ENCODE peak calls at places on chromosomes 5 and 9, in eight cellular contexts. Q is adrenal gland, W is neural progenitor cell, B is brain microvascular endothelial cell, I is A549, P is upper lobe of right lung, D is transverse colon, T is ovary. S is an unnamed sample.

GRCh38 chr9:96021616-96022444 is 146.3 kb downstream of the ERCC6L2 start:
- DNase-seq in Q (no peak), W (peak), B (no peak), I (no peak), P (peak), D (no peak), T (peak), S (no peak)

GRCh38 chr5:175457466-175457865 is 13.5 kb upstream of the DRD1 start:
- DNase-seq in Q (no peak), W (no peak), B (no peak), I (peak), P (no peak), D (no peak), T (no peak), S (peak)

GRCh38 chr9:27247756-27248155 is 49.2 kb downstream of the EQTN start:
- DNase-seq in Q (peak), W (peak), B (peak), I (peak), P (no peak), D (peak), T (no peak), S (peak)

GRCh38 chr5:123670981-123671557 is 159.1 kb downstream of the CSNK1G3 start:
- DNase-seq in Q (peak), W (peak), B (peak), I (peak), P (no peak), D (peak), T (peak), S (peak)

GRCh38 chr9:115399026-115399425 is 281.1 kb upstream of the TNC start:
- DNase-seq in Q (no peak), W (no peak), B (peak), I (no peak), P (no peak), D (no peak), T (no peak), S (no peak)

GRCh38 chr9:134515026-134515821 is 126.4 kb upstream of the COL5A1 start:
- DNase-seq in Q (no peak), W (no peak), B (no peak), I (no peak), P (peak), D (no peak), T (no peak), S (no peak)

GRCh38 chr9:130143279-130143893 is 28.8 kb upstream of the NCS1 start:
- DNase-seq in Q (no peak), W (no peak), B (no peak), I (no peak), P (no peak), D (no peak), T (no peak), S (no peak)

GRCh38 chr9:114769664-114770063 is 36.2 kb downstream of the TNFSF15 start:
- DNase-seq in Q (no peak), W (no peak), B (no peak), I (no peak), P (no peak), D (no peak), T (no peak), S (no peak)

GRCh38 chr5:181199881-181200282 is 5.1 kb downstream of the TRIM7 start:
- DNase-seq in Q (no peak), W (peak), B (no peak), I (no peak), P (no peak), D (no peak), T (no peak), S (no peak)

GRCh38 chr5:3535414-3536211 is 60.0 kb upstream of the IRX1 start:
- DNase-seq in Q (no peak), W (no peak), B (no peak), I (no peak), P (no peak), D (no peak), T (no peak), S (no peak)

GRCh38 chr5:173429489-173430150 is 101.4 kb upstream of the STC2 start:
- DNase-seq in Q (no peak), W (no peak), B (no peak), I (no peak), P (no peak), D (no peak), T (no peak), S (peak)

GRCh38 chr9:137534256-137535119 is 15.7 kb downstream of the PNPLA7 start:
- DNase-seq in Q (peak), W (peak), B (peak), I (peak), P (no peak), D (no peak), T (no peak), S (peak)

GRCh38 chr9:109600142-109600541 is 102.0 kb upstream of the PTPN3 start:
- DNase-seq in Q (no peak), W (no peak), B (peak), I (no peak), P (no peak), D (no peak), T (no peak), S (no peak)

GRCh38 chr9:16092142-16092541 is 539.3 kb downstream of the CCDC171 start:
- DNase-seq in Q (no peak), W (no peak), B (no peak), I (no peak), P (no peak), D (no peak), T (no peak), S (no peak)

GRCh38 chr5:158384535-158385421 is 525.8 kb upstream of the CLINT1 start:
- DNase-seq in Q (no peak), W (no peak), B (peak), I (peak), P (no peak), D (no peak), T (no peak), S (peak)

GRCh38 chr9:134340475-134341186 is 14.4 kb downstream of the RXRA start:
- DNase-seq in Q (peak), W (no peak), B (no peak), I (no peak), P (peak), D (no peak), T (no peak), S (no peak)

GRCh38 chr9:38619556-38620447 is 594 bp downstream of the ANKRD18A start:
- DNase-seq in Q (no peak), W (peak), B (no peak), I (peak), P (peak), D (peak), T (no peak), S (no peak)

GRCh38 chr5:160978944-160979343 is 126.9 kb upstream of the ATP10B start:
- DNase-seq in Q (no peak), W (no peak), B (no peak), I (no peak), P (no peak), D (no peak), T (no peak), S (no peak)

GRCh38 chr5:17976404-17976803 is 342.1 kb downstream of the TAF11L14 start:
- DNase-seq in Q (no peak), W (no peak), B (no peak), I (no peak), P (no peak), D (no peak), T (no peak), S (no peak)

GRCh38 chr9:36018129-36018528 is 18.6 kb upstream of the RECK start:
- DNase-seq in Q (no peak), W (no peak), B (no peak), I (no peak), P (no peak), D (no peak), T (no peak), S (no peak)

GRCh38 chr5:36724429-36725332 is 118.3 kb downstream of the SLC1A3 start:
- DNase-seq in Q (peak), W (no peak), B (no peak), I (peak), P (peak), D (peak), T (no peak), S (peak)

GRCh38 chr9:69898714-69899209 is 78.1 kb downstream of the CFAP95 start:
- DNase-seq in Q (no peak), W (no peak), B (peak), I (peak), P (no peak), D (no peak), T (no peak), S (peak)

GRCh38 chr9:36760667-36761066 is 188.0 kb downstream of the MELK start:
- DNase-seq in Q (no peak), W (no peak), B (no peak), I (no peak), P (no peak), D (no peak), T (no peak), S (no peak)

GRCh38 chr9:92759990-92760893 is 4.4 kb downstream of the BICD2 start:
- DNase-seq in Q (peak), W (no peak), B (no peak), I (no peak), P (peak), D (peak), T (no peak), S (no peak)

GRCh38 chr5:41427505-41427904 is 82.9 kb downstream of the PLCXD3 start:
- DNase-seq in Q (no peak), W (no peak), B (no peak), I (no peak), P (no peak), D (no peak), T (no peak), S (no peak)

GRCh38 chr9:19894975-19895374 is 106.1 kb upstream of the SLC24A2 start:
- DNase-seq in Q (no peak), W (no peak), B (peak), I (no peak), P (no peak), D (no peak), T (no peak), S (no peak)

GRCh38 chr5:17482784-17483183 is 15.2 kb upstream of the TAF11L2 start:
- DNase-seq in Q (no peak), W (no peak), B (no peak), I (no peak), P (no peak), D (no peak), T (no peak), S (no peak)

GRCh38 chr5:23318166-23318565 is 189.2 kb upstream of the PRDM9 start:
- DNase-seq in Q (no peak), W (no peak), B (no peak), I (no peak), P (no peak), D (no peak), T (no peak), S (no peak)

GRCh38 chr5:127885176-127885575 is 182.0 kb downstream of the CCDC192 start:
- DNase-seq in Q (no peak), W (no peak), B (no peak), I (peak), P (no peak), D (peak), T (no peak), S (no peak)

DNA sequence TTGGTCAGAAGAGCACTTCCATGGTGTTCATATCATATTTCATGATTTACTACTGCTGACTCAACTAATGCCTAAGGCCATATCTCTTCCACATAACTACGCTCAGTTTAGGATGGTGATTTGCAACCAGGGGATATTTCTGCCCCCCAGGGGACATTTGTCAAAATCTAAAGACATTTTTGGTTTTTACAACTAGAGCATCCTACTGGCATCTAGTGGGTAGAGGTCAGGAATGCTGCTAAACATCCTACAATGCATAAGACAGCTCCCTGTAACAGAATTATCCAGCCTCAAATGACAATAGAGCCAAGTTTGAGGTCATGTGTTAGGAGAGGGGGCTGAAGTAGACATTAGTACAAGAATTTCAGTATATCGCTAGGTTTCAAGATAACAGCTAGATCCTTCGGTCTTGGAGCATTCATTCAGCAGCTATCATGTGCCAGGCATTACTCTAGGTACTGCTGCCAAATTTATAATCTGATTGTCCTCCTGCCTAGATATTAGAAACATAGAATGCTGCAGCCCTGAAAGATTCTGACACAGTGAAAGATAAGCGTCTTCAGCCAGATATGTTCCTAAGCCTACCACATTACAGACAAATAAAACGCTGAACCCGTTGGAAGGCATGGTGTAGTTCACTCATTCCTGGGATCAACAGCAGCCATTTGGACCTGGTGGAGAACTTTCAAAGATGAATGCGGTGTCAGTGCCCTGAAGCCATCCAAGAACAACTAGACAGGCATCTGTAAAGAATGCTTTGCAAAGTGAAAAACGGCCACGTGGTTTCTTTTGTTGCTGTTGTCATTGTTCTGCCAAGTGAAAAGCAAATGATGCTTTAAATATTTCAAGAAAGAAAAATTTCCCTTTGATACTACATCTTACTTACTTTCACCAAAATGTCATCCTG is 55.5 kb upstream of the FST start:
- DNase-seq in Q (no peak), W (no peak), B (no peak), I (no peak), P (no peak), D (no peak), T (no peak), S (peak)
- TF ChIP-seq CTCF in Q (no peak), W (no peak), B (no peak), I (no peak), P (no peak), D (no peak), T (no peak), S (no peak)

GRCh38 chr9:14198049-14198448 is 115.9 kb downstream of the NFIB start:
- DNase-seq in Q (no peak), W (no peak), B (no peak), I (no peak), P (no peak), D (no peak), T (no peak), S (no peak)
- H3K27ac ChIP-seq in Q (no peak), W (no peak), B (no peak), I (no peak), P (no peak), D (peak), T (no peak), S (no peak)

GRCh38 chr5:88480766-88481499 is 212.3 kb upstream of the TMEM161B start:
- DNase-seq in Q (no peak), W (no peak), B (no peak), I (no peak), P (no peak), D (no peak), T (no peak), S (no peak)
- TF ChIP-seq CTCF in Q (no peak), W (no peak), B (no peak), I (no peak), P (no peak), D (no peak), T (no peak), S (no peak)

GRCh38 chr5:73615947-73616346 is 10.0 kb upstream of the ARHGEF28 start:
- DNase-seq in Q (no peak), W (no peak), B (no peak), I (no peak), P (no peak), D (no peak), T (no peak), S (no peak)
- H3K27ac ChIP-seq in Q (no peak), W (no peak), B (no peak), I (no peak), P (no peak), D (no peak), T (no peak), S (no peak)

DNA sequence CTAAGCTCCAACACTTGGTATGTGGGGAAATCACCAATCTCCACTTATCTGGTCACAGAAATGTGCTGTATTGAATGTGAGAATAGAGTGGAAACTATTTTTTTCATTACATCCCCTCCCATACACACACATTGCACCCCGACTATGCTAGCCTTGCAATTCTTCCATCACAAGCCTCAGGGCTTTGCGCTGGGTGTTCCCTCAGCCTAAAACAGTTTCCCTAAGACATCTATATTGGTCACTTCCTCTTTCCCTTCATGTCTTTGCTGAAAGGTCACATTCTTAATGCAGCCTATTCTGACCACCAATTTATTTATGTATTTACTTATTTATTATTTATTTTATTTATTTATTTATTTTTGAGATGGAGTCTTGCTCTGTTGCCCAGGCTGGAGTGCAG is 5.3 kb upstream of the TUT7 start:
- DNase-seq in Q (no peak), W (no peak), B (no peak), I (no peak), P (no peak), D (no peak), T (no peak), S (no peak)
- TF ChIP-seq CTCF in Q (no peak), W (no peak), B (no peak), I (no peak), P (no peak), D (no peak), T (no peak), S (no peak)

GRCh38 chr5:142245776-142246175 is 79.0 kb downstream of the SPRY4 start:
- DNase-seq in Q (no peak), W (peak), B (no peak), I (no peak), P (no peak), D (no peak), T (no peak), S (no peak)
- H3K27ac ChIP-seq in Q (no peak), W (peak), B (no peak), I (no peak), P (peak), D (no peak), T (no peak), S (peak)

GRCh38 chr5:27742805-27743204 is 704.4 kb upstream of the CDH9 start:
- DNase-seq in Q (no peak), W (no peak), B (no peak), I (no peak), P (no peak), D (no peak), T (no peak), S (no peak)
- TF ChIP-seq CTCF in Q (no peak), W (no peak), B (no peak), I (no peak), P (no peak), D (no peak), T (no peak), S (no peak)

GRCh38 chr9:97565262-97565661 is 63.8 kb downstream of the TMOD1 start:
- DNase-seq in Q (peak), W (no peak), B (no peak), I (no peak), P (peak), D (no peak), T (no peak), S (no peak)
- H3K27ac ChIP-seq in Q (peak), W (no peak), B (no peak), I (no peak), P (no peak), D (peak), T (no peak), S (no peak)

DNA sequence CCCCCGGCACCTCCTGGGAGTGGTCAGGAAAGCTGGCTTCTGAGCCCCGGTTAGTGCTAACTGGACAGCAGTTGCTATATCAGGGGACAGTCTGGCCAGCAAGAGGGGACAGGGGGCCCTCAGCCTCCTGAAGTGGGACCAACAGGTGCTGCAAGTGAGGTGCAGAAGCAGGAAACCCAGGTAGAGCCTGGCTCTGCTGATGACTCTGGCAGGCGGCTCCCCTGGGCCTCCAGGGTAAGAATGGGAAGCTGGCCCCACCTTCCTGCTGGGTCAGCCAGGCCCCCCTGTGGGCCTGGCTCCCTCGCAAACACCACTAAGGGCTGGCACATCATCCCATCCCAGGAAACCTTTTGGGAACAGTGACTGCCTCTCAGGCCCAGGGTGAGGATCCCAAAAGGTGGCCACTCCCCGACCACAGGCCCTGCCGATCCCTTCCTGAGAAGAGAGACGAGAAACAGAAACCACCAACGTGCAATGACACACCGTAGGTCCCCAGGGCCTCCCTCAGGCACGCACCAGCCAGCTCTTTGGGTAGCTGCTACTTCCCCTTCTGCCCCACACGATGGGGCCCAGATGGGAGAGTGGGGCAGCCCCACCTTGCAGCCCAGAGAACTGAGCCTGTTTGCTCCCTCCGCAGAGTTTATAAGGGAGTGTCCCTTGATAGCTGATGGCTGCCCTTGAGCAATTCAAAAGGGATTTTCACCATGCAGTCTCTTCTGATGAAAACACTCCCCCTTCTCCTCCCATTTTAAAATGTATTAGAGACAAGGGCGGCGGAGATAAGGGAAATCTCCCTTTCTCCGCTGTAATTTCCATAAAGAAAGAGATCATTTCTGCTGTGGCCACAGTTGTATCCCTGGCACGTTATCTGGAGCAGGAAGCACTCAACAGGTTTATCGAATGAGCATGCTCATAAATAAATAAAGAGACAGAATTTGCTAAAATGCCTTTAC is 76.8 kb downstream of the STK10 start:
- DNase-seq in Q (peak), W (peak), B (peak), I (no peak), P (peak), D (peak), T (no peak), S (peak)
- TF ChIP-seq CTCF in Q (no peak), W (no peak), B (no peak), I (no peak), P (no peak), D (no peak), T (no peak), S (no peak)

DNA sequence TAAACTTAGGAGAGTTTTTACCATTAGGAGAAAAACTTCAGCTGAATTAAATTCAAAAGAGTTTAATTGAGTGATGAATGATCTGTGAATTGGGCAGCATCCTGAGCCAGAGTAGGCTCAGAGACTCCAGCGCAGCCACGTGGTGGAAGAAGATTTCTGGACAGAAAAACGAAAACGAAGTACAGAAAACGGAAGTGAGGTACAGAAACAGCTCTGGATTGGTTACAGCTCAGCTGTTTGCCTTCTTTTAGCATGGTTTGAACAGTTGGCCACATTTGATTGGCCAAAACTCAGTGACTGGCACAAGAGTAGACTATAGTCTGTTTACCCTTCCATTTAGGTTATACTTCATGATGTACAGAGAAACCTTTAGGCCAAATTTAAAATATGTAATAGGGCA is 69.2 kb upstream of the PLPP1 start:
- DNase-seq in Q (no peak), W (no peak), B (no peak), I (peak), P (no peak), D (no peak), T (no peak), S (no peak)
- H3K27ac ChIP-seq in Q (peak), W (no peak), B (peak), I (peak), P (peak), D (peak), T (no peak), S (no peak)